ENCODE peak calls at places on chromosomes 12 and 14, in seven cellular contexts. F is CD4-positive, CD25-positive, alpha-beta regulatory T cell; D is heart left ventricle; M is breast epithelium; B is lung; W is tibial artery; A is A549. I is an unnamed sample.

GRCh38 chr12:42798811-42799438 is 209.4 kb upstream of the PRICKLE1 start:
- DNase-seq in A (no peak), W (no peak), F (no peak), D (no peak), M (no peak), B (no peak), I (no peak)

GRCh38 chr14:44154889-44155288 is 352.2 kb downstream of the FSCB start:
- DNase-seq in D (no peak), M (no peak), A (no peak), F (no peak), B (no peak), W (no peak), I (no peak)

GRCh38 chr12:14668591-14668990 is 27.8 kb downstream of the GUCY2C start:
- DNase-seq in B (no peak), M (no peak), W (no peak), A (no peak), F (no peak), D (peak), I (no peak)

GRCh38 chr12:4589941-4590340 is 27.9 kb downstream of the DYRK4 start:
- DNase-seq in D (no peak), W (no peak), B (no peak), F (no peak), A (no peak), M (no peak), I (no peak)

GRCh38 chr12:102216086-102216691 is 18.6 kb upstream of the PMCH start:
- DNase-seq in B (no peak), F (no peak), D (no peak), A (peak), W (no peak), M (no peak), I (no peak)

GRCh38 chr14:30533126-30533525 is 25.8 kb upstream of the G2E3 start:
- DNase-seq in M (no peak), D (no peak), B (no peak), W (no peak), A (no peak), F (no peak), I (no peak)

GRCh38 chr12:102478416-102479098 is 1.8 kb downstream of the IGF1 start:
- DNase-seq in B (no peak), M (no peak), A (no peak), F (peak), W (no peak), D (no peak), I (no peak)

GRCh38 chr12:102423447-102423846 is 56.9 kb downstream of the IGF1 start:
- DNase-seq in W (no peak), D (no peak), F (no peak), A (no peak), B (no peak), M (no peak), I (no peak)

GRCh38 chr14:43359317-43359716 is 1147.8 kb downstream of the FSCB start:
- DNase-seq in M (no peak), W (no peak), F (no peak), D (no peak), B (no peak), A (no peak), I (no peak)

GRCh38 chr14:31992051-31992450 is 85.1 kb upstream of the ARHGAP5 start:
- DNase-seq in F (no peak), W (no peak), D (no peak), B (no peak), A (no peak), M (no peak), I (no peak)

GRCh38 chr12:66823857-66824570 is 145.1 kb upstream of the GRIP1 start:
- DNase-seq in A (peak), D (no peak), B (no peak), W (no peak), F (no peak), M (peak), I (no peak)

GRCh38 chr14:92729632-92730358 is 18.6 kb downstream of the LGMN start:
- DNase-seq in F (no peak), M (no peak), W (no peak), B (no peak), D (no peak), A (no peak), I (no peak)

GRCh38 chr12:14138495-14138894 is 157.1 kb upstream of the GRIN2B start:
- DNase-seq in B (no peak), M (no peak), W (no peak), A (no peak), D (no peak), F (no peak), I (no peak)

GRCh38 chr12:130879781-130880389 is 8.0 kb downstream of the RAN start:
- DNase-seq in A (peak), F (no peak), B (no peak), W (no peak), M (no peak), D (no peak), I (no peak)

GRCh38 chr12:75876843-75877587 is 154.6 kb downstream of the PHLDA1 start:
- DNase-seq in D (no peak), W (no peak), M (no peak), F (no peak), B (no peak), A (no peak), I (no peak)

GRCh38 chr12:218221-218620 is 4.3 kb upstream of the SLC6A12 start:
- DNase-seq in M (no peak), W (no peak), B (no peak), F (no peak), A (no peak), D (no peak), I (no peak)

GRCh38 chr14:70670992-70671651 is 29.4 kb downstream of the TTC9 start:
- DNase-seq in F (no peak), M (peak), B (no peak), A (no peak), D (no peak), W (no peak), I (no peak)

GRCh38 chr14:94540031-94540794 is 21.0 kb upstream of the SERPINA4 start:
- DNase-seq in D (no peak), B (no peak), M (no peak), A (no peak), F (no peak), W (peak), I (no peak)

GRCh38 chr14:104801284-104802119 is 601 bp downstream of the ZBTB42 start:
- DNase-seq in W (no peak), D (no peak), B (no peak), M (no peak), A (no peak), F (no peak), I (no peak)

GRCh38 chr12:95224202-95225170 is 6.9 kb downstream of the VEZT start:
- DNase-seq in D (no peak), F (no peak), M (no peak), A (no peak), B (no peak), W (no peak), I (no peak)

GRCh38 chr14:92599786-92600185 is 86.2 kb downstream of the RIN3 start:
- DNase-seq in D (no peak), B (no peak), F (no peak), M (no peak), W (no peak), A (no peak), I (no peak)

GRCh38 chr14:65872536-65872935 is 460.0 kb downstream of the FUT8 start:
- DNase-seq in M (no peak), D (no peak), B (no peak), W (no peak), F (no peak), A (no peak), I (no peak)

GRCh38 chr14:100815478-100816285 is 10.2 kb upstream of the MEG3 start:
- DNase-seq in D (peak), B (no peak), W (no peak), A (no peak), M (no peak), F (no peak), I (no peak)

GRCh38 chr12:22002430-22002829 is 43.6 kb upstream of the CMAS start:
- DNase-seq in B (no peak), M (no peak), F (no peak), A (no peak), W (no peak), D (no peak), I (no peak)

GRCh38 chr12:78703820-78704525 is 160.6 kb upstream of the SYT1 start:
- DNase-seq in B (no peak), D (no peak), F (no peak), A (peak), W (no peak), M (no peak), I (no peak)

GRCh38 chr12:124026755-124027745 is 54.0 kb downstream of the ZNF664 start:
- DNase-seq in B (no peak), M (no peak), D (no peak), A (no peak), F (no peak), W (no peak), I (no peak)

GRCh38 chr12:118398878-118399277 is 22.5 kb downstream of the SUDS3 start:
- DNase-seq in F (no peak), M (no peak), B (no peak), A (no peak), D (no peak), W (no peak), I (no peak)

GRCh38 chr12:75311369-75311768 is 18.8 kb downstream of the CAPS2 start:
- DNase-seq in F (no peak), M (no peak), A (no peak), W (no peak), B (no peak), D (no peak), I (no peak)

GRCh38 chr12:64268409-64268808 is 46.3 kb upstream of the KICS2 start:
- DNase-seq in B (no peak), D (no peak), A (no peak), F (no peak), M (no peak), W (no peak), I (no peak)

GRCh38 chr12:109134186-109134917 is 18.0 kb downstream of the ACACB start:
- DNase-seq in A (peak), D (peak), F (no peak), B (peak), W (peak), M (no peak), I (no peak)

GRCh38 chr14:104224516-104225281 is 86.3 kb downstream of the KIF26A start:
- DNase-seq in A (peak), M (no peak), F (no peak), W (no peak), B (no peak), D (no peak), I (no peak)

GRCh38 chr12:13091831-13092230 is 11.6 kb downstream of the GSG1 start:
- DNase-seq in A (no peak), F (no peak), M (no peak), B (no peak), W (no peak), D (no peak), I (no peak)

GRCh38 chr14:24840204-24840893 is 206.4 kb upstream of the GZMB start:
- DNase-seq in B (no peak), M (no peak), D (no peak), F (no peak), A (no peak), W (no peak), I (no peak)

GRCh38 chr12:90211017-90211416 is 502.4 kb upstream of the ATP2B1 start:
- DNase-seq in F (no peak), W (no peak), A (peak), D (no peak), B (no peak), M (no peak), I (no peak)

GRCh38 chr14:32702571-32702970 is 236.1 kb upstream of the NPAS3 start:
- DNase-seq in B (no peak), M (peak), F (peak), A (no peak), D (peak), W (peak), I (peak)

GRCh38 chr12:13124661-13125505 is 21.4 kb upstream of the GSG1 start:
- DNase-seq in M (no peak), F (no peak), B (no peak), W (no peak), D (no peak), A (no peak), I (no peak)

GRCh38 chr14:102212845-102213244 is 73.1 kb downstream of the WDR20 start:
- DNase-seq in F (no peak), M (no peak), A (no peak), B (no peak), D (no peak), W (no peak), I (no peak)

GRCh38 chr12:67940780-67941243 is 48.4 kb upstream of the IFNG-AS1 start:
- DNase-seq in W (no peak), A (no peak), M (no peak), F (no peak), D (no peak), B (peak), I (no peak)

GRCh38 chr14:68775614-68776126 is 17.2 kb downstream of the ZFP36L1 start:
- DNase-seq in B (no peak), W (no peak), A (no peak), M (no peak), F (no peak), D (peak), I (no peak)
- H3K27ac ChIP-seq in B (no peak), W (peak), A (peak), M (no peak), F (no peak), D (no peak), I (peak)

GRCh38 chr12:132592261-132592970 is 18.0 kb downstream of the LRCOL1 start:
- DNase-seq in D (no peak), M (no peak), A (no peak), W (no peak), B (no peak), F (no peak), I (no peak)
- H3K27ac ChIP-seq in D (no peak), M (no peak), A (no peak), W (no peak), B (no peak), F (no peak), I (no peak)

DNA sequence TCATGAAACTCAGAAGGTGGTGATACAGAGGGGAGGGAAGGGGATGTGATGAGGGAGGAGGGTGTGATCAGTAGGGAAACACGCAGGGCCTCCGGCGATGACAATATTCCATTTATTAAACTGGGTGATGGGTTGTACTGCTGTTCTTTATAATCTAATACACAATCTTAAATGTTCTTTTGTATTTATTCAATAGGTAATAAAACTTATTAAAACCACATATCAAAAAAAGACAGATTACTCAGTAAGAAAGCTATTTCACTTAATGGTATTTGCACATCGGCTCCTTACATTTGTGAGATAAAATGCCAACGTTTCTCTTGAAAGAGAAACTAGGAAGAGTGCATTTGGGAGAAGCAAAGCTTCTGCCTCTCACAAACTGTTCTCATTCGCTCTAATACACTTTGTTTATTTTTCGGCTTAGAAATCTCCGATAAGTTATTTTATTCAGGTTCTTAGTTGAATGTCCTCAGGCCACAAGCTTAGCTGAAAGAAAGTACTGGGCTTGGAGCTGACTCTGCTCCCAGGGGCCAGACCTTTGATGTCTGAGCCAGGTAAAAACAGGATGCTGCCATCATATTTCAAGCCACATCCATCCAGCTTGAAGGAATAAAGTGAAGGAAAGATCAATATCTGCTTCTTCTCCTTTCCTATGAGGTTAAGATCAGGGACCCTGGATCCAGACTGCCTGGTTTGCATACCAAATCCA is 17.5 kb downstream of the STON2 start:
- DNase-seq in A (no peak), B (no peak), M (no peak), F (no peak), W (no peak), D (no peak), I (no peak)
- H3K27ac ChIP-seq in A (no peak), B (no peak), M (peak), F (no peak), W (no peak), D (no peak), I (no peak)

GRCh38 chr12:69672195-69672594 is 26.9 kb downstream of the BEST3 start:
- DNase-seq in M (no peak), A (no peak), F (no peak), W (no peak), D (no peak), B (no peak), I (no peak)
- H3K27ac ChIP-seq in M (no peak), A (no peak), F (no peak), W (no peak), D (no peak), B (no peak), I (no peak)

GRCh38 chr12:5621329-5621728 is 189.4 kb downstream of the NTF3 start:
- DNase-seq in F (no peak), W (no peak), A (no peak), B (no peak), D (no peak), M (no peak), I (no peak)
- H3K27ac ChIP-seq in F (no peak), W (peak), A (no peak), B (no peak), D (no peak), M (no peak), I (peak)

DNA sequence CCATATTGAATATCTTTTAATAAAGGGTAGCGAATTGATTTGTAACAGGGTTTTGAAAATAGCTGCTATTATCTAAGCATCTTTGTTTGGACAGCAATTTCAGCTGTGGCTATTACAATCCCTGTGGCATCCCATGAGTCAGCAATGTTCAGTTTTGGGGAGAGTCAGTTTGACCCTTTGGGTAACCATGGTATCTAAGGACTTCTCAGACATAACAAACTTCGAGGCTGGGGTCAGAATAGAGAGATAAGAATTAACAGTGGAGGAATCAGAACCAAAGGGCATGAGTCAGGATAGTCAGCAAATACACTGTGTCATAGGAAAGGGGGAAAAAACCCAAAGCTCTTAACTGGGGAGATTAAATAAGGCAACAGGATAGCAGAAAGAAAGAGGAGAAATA is 11.7 kb upstream of the PTHLH start:
- DNase-seq in B (no peak), M (no peak), W (no peak), D (no peak), A (peak), F (no peak), I (no peak)
- H3K27ac ChIP-seq in B (no peak), M (no peak), W (no peak), D (no peak), A (peak), F (no peak), I (no peak)

DNA sequence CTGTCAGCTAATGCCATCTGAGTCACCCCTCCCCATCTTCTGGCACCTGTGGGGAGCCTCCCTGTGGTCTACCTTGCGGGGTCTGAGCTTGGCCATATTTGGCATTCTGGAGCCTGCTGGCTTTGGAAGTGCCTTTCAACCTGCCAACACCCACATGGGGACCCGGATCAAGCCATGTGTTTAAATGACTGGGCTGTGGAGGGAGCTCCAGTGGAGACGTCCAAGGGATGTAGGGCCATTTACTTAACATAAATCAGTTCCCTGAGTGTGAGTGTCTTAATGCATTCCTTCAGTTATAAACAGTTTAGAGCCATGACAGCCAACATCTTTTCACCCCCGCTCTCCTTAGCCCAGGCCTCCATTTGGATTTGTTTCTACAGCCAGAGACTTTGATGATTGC is 22.0 kb downstream of the CACNA1C start:
- DNase-seq in B (no peak), D (no peak), A (no peak), F (no peak), M (no peak), W (no peak), I (no peak)
- H3K27ac ChIP-seq in B (peak), D (peak), A (no peak), F (no peak), M (peak), W (peak), I (peak)

GRCh38 chr12:47652491-47653234 is 53.2 kb downstream of the RPAP3 start:
- DNase-seq in B (no peak), D (no peak), M (no peak), W (no peak), A (no peak), F (no peak), I (no peak)
- H3K27ac ChIP-seq in B (no peak), D (peak), M (no peak), W (peak), A (peak), F (no peak), I (no peak)

GRCh38 chr12:6058481-6059161 is 65.8 kb downstream of the VWF start:
- DNase-seq in M (no peak), W (no peak), F (no peak), B (no peak), A (no peak), D (no peak), I (no peak)

GRCh38 chr12:6059221-6059620 is 65.2 kb downstream of the VWF start:
- DNase-seq in D (no peak), W (no peak), B (no peak), F (no peak), M (no peak), A (no peak), I (no peak)

GRCh38 chr12:6057693-6058092 is 66.8 kb downstream of the VWF start:
- DNase-seq in D (no peak), B (no peak), A (no peak), W (no peak), M (no peak), F (no peak), I (no peak)

GRCh38 chr12:6061661-6062060 is 62.8 kb downstream of the VWF start:
- DNase-seq in F (no peak), M (no peak), B (no peak), A (no peak), W (no peak), D (no peak), I (no peak)

DNA sequence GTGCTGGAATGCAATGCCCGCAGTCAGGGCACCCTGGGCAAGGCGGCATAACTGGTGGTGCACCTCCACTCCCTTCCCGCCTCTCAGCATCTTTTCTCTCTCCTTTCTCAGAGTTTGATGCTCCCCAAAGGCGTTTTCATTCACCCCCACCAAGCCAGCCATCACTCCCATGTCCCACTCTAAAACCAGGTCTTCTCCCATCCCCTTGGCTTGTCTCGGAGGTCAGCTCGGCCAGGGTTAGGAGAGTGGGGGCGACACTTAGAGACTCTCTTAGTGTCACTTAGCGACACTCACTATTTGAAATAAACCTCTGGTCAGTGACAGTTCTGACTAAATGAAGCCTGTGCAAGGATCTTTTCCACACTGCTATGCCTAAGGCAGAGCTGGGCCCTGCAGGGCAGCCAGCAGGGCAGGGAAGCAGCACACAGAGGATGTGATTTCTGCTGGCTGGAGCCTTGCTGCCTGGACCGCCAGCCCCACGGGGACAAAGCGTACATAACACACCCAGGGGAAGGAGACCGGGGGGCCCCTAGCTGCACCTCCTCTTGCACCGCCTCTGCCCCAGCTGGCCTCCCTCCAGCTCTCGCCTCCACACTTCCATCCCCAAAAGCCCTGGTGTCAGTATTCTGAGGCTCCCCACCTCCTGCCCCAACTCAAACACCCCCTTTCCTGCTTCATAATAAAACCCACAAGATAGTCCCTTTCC is 64.5 kb downstream of the VWF start:
- DNase-seq in M (no peak), W (no peak), A (no peak), D (no peak), F (no peak), B (no peak), I (no peak)
- H3K27ac ChIP-seq in M (no peak), W (no peak), A (no peak), D (no peak), F (no peak), B (no peak), I (no peak)